ENCODE peak calls at places on chromosomes 4 and X, in four cellular contexts. I is COR-L47, J is GM12878, W is nucleus accumbens. Q is an unnamed sample.

GRCh38 chrX:114201622-114202021 is 382.3 kb upstream of the HTR2C start:
- DNase-seq in I (no peak), J (no peak), W (no peak), Q (no peak)

GRCh38 chrX:72662020-72662747 is 51.9 kb downstream of the PHKA1 start:
- DNase-seq in I (no peak), J (no peak), W (no peak), Q (no peak)

GRCh38 chr4:105896984-105897760 is 1.9 kb downstream of the NPNT start:
- DNase-seq in I (no peak), J (no peak), W (peak), Q (no peak)

GRCh38 chrX:49282647-49283011 is 13.0 kb downstream of the PPP1R3F start:
- DNase-seq in I (no peak), J (no peak), W (no peak), Q (no peak)

GRCh38 chrX:49166914-49167739 is 4.6 kb downstream of the MAGIX start:
- DNase-seq in I (peak), J (peak), W (peak), Q (no peak)

GRCh38 chr4:173214661-173215060 is 46.0 kb downstream of the GALNT7 start:
- DNase-seq in I (no peak), J (no peak), W (no peak), Q (no peak)

GRCh38 chr4:5839332-5839731 is 53.6 kb downstream of the CRMP1 start:
- DNase-seq in I (no peak), J (no peak), W (no peak), Q (no peak)

GRCh38 chr4:161931089-161931488 is 232.7 kb downstream of the FSTL5 start:
- DNase-seq in I (no peak), J (no peak), W (no peak), Q (no peak)

GRCh38 chr4:37726666-37727065 is 40.5 kb upstream of the RELL1 start:
- DNase-seq in I (no peak), J (no peak), W (no peak), Q (no peak)

GRCh38 chr4:4320528-4320927 is 30.5 kb downstream of the ZBTB49 start:
- DNase-seq in I (no peak), J (no peak), W (no peak), Q (no peak)

GRCh38 chrX:108699368-108699767 is 37.0 kb downstream of the IRS4 start:
- DNase-seq in I (no peak), J (peak), W (no peak), Q (no peak)

GRCh38 chrX:55201930-55202579 is 18.1 kb upstream of the PAGE5 start:
- DNase-seq in I (no peak), J (no peak), W (no peak), Q (no peak)

GRCh38 chrX:40152706-40153334 is 55.1 kb upstream of the BCOR start:
- DNase-seq in I (peak), J (no peak), W (peak), Q (peak)

GRCh38 chr4:115780268-115780667 is 666.8 kb upstream of the NDST4 start:
- DNase-seq in I (no peak), J (no peak), W (no peak), Q (no peak)

GRCh38 chr4:83217721-83218522 is 66.7 kb downstream of the COQ2 start:
- DNase-seq in I (no peak), J (peak), W (no peak), Q (no peak)

GRCh38 chrX:149453911-149454820 is 50.9 kb downstream of the IDS start:
- DNase-seq in I (no peak), J (no peak), W (no peak), Q (no peak)

GRCh38 chr4:4461850-4462249 is 74.9 kb downstream of the NSG1 start:
- DNase-seq in I (no peak), J (no peak), W (no peak), Q (peak)

Q was measured in LNCaP clone FGC.